ENCODE peak calls at places on chromosome 7, in six cellular contexts. R is cardiac muscle cell, I is natural killer cell, C is fibroblast of the aortic adventitia, N is activated B cell treated with CpG ODN at 0.5 μM for 24 hours, O is choroid plexus epithelial cell. A is an unnamed sample.

GRCh38 chr7:29839302-29839701 is 33.0 kb downstream of the WIPF3 start:
- DNase-seq in R (no peak), I (no peak), C (peak; percentile 80), N (no peak), O (peak; percentile 52), A (no peak)

GRCh38 chr7:46784746-46785145 is 797.2 kb downstream of the TNS3 start:
- DNase-seq in R (no peak), I (no peak), C (peak; percentile 58), N (no peak), O (peak; percentile 68), A (no peak)

GRCh38 chr7:106217089-106217542 is 67.7 kb downstream of the NAMPT start:
- DNase-seq in R (no peak), I (no peak), C (peak; percentile 63), N (no peak), O (peak; percentile 67), A (no peak)

GRCh38 chr7:69967152-69967591 is 368.9 kb downstream of the AUTS2 start:
- DNase-seq in R (peak; percentile 53), I (no peak), C (no peak), N (no peak), O (no peak), A (no peak)

GRCh38 chr7:20085086-20085485 is 132.1 kb downstream of the MACC1 start:
- DNase-seq in R (no peak), I (no peak), C (peak; percentile 18), N (no peak), O (no peak), A (no peak)

GRCh38 chr7:119482209-119482608 is 790.8 kb upstream of the KCND2 start:
- DNase-seq in R (peak; percentile 46), I (no peak), C (peak; percentile 19), N (no peak), O (peak; percentile 7), A (no peak)

GRCh38 chr7:113307147-113307546 is 188.8 kb upstream of the SMIM30 start:
- DNase-seq in R (no peak), I (no peak), C (no peak), N (no peak), O (no peak), A (no peak)

GRCh38 chr7:2012044-2012900 is 220.5 kb downstream of the MAD1L1 start:
- DNase-seq in R (no peak), I (no peak), C (no peak), N (no peak), O (no peak), A (no peak)

GRCh38 chr7:105934577-105935185 is 28.4 kb upstream of the CDHR3 start:
- DNase-seq in R (peak; percentile 72), I (no peak), C (peak; percentile 69), N (no peak), O (peak; percentile 84), A (peak; percentile 18)

GRCh38 chr7:106600569-106601373 is 60.2 kb downstream of the CCDC71L start:
- DNase-seq in R (no peak), I (no peak), C (no peak), N (no peak), O (no peak), A (no peak)

GRCh38 chr7:39700932-39701331 is 77.6 kb downstream of the RALA start:
- DNase-seq in R (no peak), I (no peak), C (no peak), N (no peak), O (no peak), A (no peak)

GRCh38 chr7:114648680-114649079 is 234.1 kb downstream of the FOXP2 start:
- DNase-seq in R (no peak), I (no peak), C (no peak), N (no peak), O (no peak), A (no peak)

GRCh38 chr7:27149817-27150567 is 2.4 kb downstream of the HOXA3 start:
- DNase-seq in R (no peak), I (no peak), C (no peak), N (no peak), O (no peak), A (no peak)
- TF ChIP-seq CTCF in R (no peak), I (no peak), C (no peak), N (no peak), O (no peak), A (no peak)

GRCh38 chr7:13849528-13849892 is 140.0 kb downstream of the ETV1 start:
- DNase-seq in R (no peak), I (no peak), C (no peak), N (no peak), O (no peak), A (no peak)

GRCh38 chr7:13852281-13852968 is 137.0 kb downstream of the ETV1 start:
- DNase-seq in R (no peak), I (no peak), C (no peak), N (no peak), O (peak; percentile 80), A (no peak)

GRCh38 chr7:13848576-13849527 is 140.6 kb downstream of the ETV1 start:
- DNase-seq in R (no peak), I (no peak), C (peak; percentile 58), N (no peak), O (no peak), A (no peak)

GRCh38 chr7:13851756-13852155 is 137.7 kb downstream of the ETV1 start:
- DNase-seq in R (no peak), I (no peak), C (no peak), N (no peak), O (peak; percentile 85), A (no peak)

DNA sequence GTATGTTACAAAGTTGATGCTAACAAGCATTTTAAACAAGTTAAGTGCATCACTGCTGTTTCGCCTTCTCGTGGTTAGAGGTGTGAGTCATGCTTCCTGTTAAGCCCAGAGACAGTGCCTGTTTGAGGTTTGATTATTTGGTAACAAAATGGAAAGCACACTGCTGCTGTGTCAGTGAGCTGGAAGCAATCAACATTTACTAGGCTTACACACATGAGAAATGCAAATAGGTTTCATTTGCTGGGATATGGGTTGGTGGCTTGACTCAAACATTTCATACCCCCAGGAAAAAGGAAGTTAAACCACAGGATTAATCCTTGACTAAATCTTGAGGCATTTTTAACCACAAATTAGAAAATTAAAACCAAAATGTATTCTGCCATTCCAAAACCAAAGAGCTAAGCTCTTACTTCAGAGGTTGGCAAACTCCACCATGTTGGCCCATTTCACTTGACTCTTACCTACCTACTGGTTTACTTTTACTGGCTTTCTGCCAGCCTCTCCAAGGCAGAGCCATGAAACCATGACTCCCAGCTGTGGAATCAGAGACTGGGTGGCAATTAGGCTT is 139.2 kb downstream of the ETV1 start:
- DNase-seq in R (no peak), I (peak; percentile 48), C (peak; percentile 95), N (no peak), O (peak; percentile 98), A (no peak)
- TF ChIP-seq CTCF in R (no peak), I (no peak), C (no peak), N (no peak), O (no peak), A (no peak)

GRCh38 chr7:155543011-155543881 is 3.1 kb downstream of the CNPY1 start:
- DNase-seq in R (no peak), I (no peak), C (no peak), N (no peak), O (peak; percentile 30), A (no peak)
- TF ChIP-seq CTCF in R (no peak), I (no peak), C (no peak), N (no peak), O (no peak), A (no peak)

DNA sequence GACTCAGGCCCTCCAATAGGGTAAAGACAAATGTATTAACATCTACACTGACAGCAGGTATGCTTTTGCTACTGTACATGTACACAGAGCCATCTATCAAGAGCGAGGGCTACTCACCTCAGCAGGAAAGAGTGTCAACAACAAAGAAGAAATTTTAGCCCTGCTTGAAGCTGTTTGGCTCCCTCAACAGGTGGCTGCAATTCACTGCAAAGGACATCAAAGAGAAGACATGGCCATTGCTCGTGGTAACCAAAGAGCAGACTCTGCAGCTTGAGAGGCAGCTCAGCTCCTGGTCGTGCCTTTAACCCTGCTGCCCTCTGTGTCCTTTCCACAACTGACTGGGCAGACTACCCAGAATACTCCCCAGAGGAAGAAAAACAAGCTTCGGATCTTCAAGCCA is 5.1 kb downstream of the AKR1B15 start:
- DNase-seq in R (peak; percentile 30), I (no peak), C (no peak), N (no peak), O (peak; percentile 45), A (no peak)
- TF ChIP-seq CTCF in R (no peak), I (no peak), C (peak; percentile 28), N (no peak), O (peak; percentile 57), A (peak; percentile 37)

GRCh38 chr7:51243631-51244030 is 73.0 kb downstream of the COBL start:
- DNase-seq in R (no peak), I (no peak), C (no peak), N (no peak), O (no peak), A (no peak)

GRCh38 chr7:51242881-51243518 is 73.6 kb downstream of the COBL start:
- DNase-seq in R (no peak), I (no peak), C (no peak), N (no peak), O (no peak), A (no peak)

GRCh38 chr7:51240868-51241267 is 75.7 kb downstream of the COBL start:
- DNase-seq in R (no peak), I (no peak), C (no peak), N (no peak), O (no peak), A (no peak)

GRCh38 chr7:51244053-51244452 is 72.6 kb downstream of the COBL start:
- DNase-seq in R (no peak), I (no peak), C (no peak), N (no peak), O (no peak), A (no peak)

GRCh38 chr7:51242007-51242691 is 74.5 kb downstream of the COBL start:
- DNase-seq in R (no peak), I (no peak), C (peak; percentile 3), N (no peak), O (no peak), A (no peak)
- TF ChIP-seq CTCF in R (no peak), I (no peak), C (no peak), N (no peak), O (no peak), A (no peak)

GRCh38 chr7:26117970-26118369 is 34.0 kb upstream of the NFE2L3 start:
- DNase-seq in R (no peak), I (no peak), C (no peak), N (no peak), O (no peak), A (no peak)

GRCh38 chr7:26115628-26116027 is 36.4 kb upstream of the NFE2L3 start:
- DNase-seq in R (no peak), I (no peak), C (no peak), N (no peak), O (no peak), A (no peak)

GRCh38 chr7:26122745-26123144 is 29.3 kb upstream of the NFE2L3 start:
- DNase-seq in R (no peak), I (no peak), C (no peak), N (no peak), O (no peak), A (no peak)

GRCh38 chr7:26112341-26112740 is 39.7 kb upstream of the NFE2L3 start:
- DNase-seq in R (no peak), I (no peak), C (no peak), N (no peak), O (no peak), A (no peak)

GRCh38 chr7:26117142-26117807 is 34.7 kb upstream of the NFE2L3 start:
- DNase-seq in R (no peak), I (no peak), C (no peak), N (no peak), O (no peak), A (no peak)
- TF ChIP-seq CTCF in R (no peak), I (no peak), C (no peak), N (no peak), O (no peak), A (no peak)

GRCh38 chr7:147432068-147432467 is 1158.5 kb upstream of the C7orf33 start:
- DNase-seq in R (peak; percentile 54), I (no peak), C (peak; percentile 54), N (no peak), O (peak; percentile 23), A (no peak)
- TF ChIP-seq CTCF in R (peak; percentile 54), I (no peak), C (peak; percentile 44), N (no peak), O (peak; percentile 37), A (peak; percentile 60)

A was measured in progenitor cell of endocrine pancreas.